ENCODE peak calls at places on chromosome X, in nine cellular contexts. L, B, P, J, D, R, M, O and I are unnamed samples.

GRCh38 chrX:27391601-27392000 is 71.5 kb downstream of the PPP4R3C start:
- DNase-seq in J (no peak), R (no peak), P (no peak), M (no peak), B (no peak), O (no peak), D (no peak), L (no peak), I (no peak)

GRCh38 chrX:70422886-70423336 is at the start of gene GDPD2:
- DNase-seq in P (peak; percentile 38), J (peak; percentile 53), D (no peak), R (no peak), O (no peak), B (peak; percentile 46), M (no peak), L (no peak), I (no peak)

GRCh38 chrX:96405842-96406241 is 278.8 kb upstream of the DIAPH2 start:
- DNase-seq in B (no peak), L (no peak), P (no peak), O (no peak), D (no peak), R (no peak), M (no peak), J (no peak), I (no peak)

GRCh38 chrX:45401923-45402322 is 201.2 kb upstream of the DIPK2B start:
- DNase-seq in O (no peak), R (no peak), D (no peak), B (no peak), M (no peak), L (no peak), P (no peak), J (no peak), I (no peak)

GRCh38 chrX:63506320-63506719 is 155.2 kb upstream of the SPIN4 start:
- DNase-seq in B (peak; percentile 7), O (no peak), L (no peak), J (peak; percentile 0), M (no peak), P (no peak), R (no peak), D (no peak), I (no peak)

GRCh38 chrX:132022115-132022862 is 813 bp upstream of the STK26 start:
- DNase-seq in O (no peak), J (no peak), P (peak; percentile 6), B (peak; percentile 19), L (no peak), D (no peak), R (no peak), M (peak; percentile 16), I (no peak)

GRCh38 chrX:10233173-10233572 is 76.4 kb downstream of the CLCN4 start:
- DNase-seq in J (no peak), L (no peak), O (no peak), D (no peak), R (no peak), B (no peak), P (no peak), M (no peak), I (no peak)

GRCh38 chrX:13180807-13181206 is 136.4 kb upstream of the FAM9C start:
- DNase-seq in R (no peak), O (no peak), P (no peak), B (no peak), J (peak; percentile 26), L (no peak), D (no peak), M (no peak), I (no peak)

GRCh38 chrX:34778961-34779360 is 121.9 kb upstream of the TMEM47 start:
- DNase-seq in R (no peak), O (no peak), M (no peak), P (no peak), B (no peak), J (peak; percentile 3), L (no peak), D (no peak), I (no peak)

GRCh38 chrX:110536788-110537187 is 178.1 kb downstream of the RTL9 start:
- DNase-seq in B (no peak), L (no peak), M (no peak), P (no peak), D (no peak), O (no peak), J (no peak), R (no peak), I (no peak)

GRCh38 chrX:23103546-23103945 is 103.8 kb downstream of the DDX53 start:
- DNase-seq in O (no peak), D (no peak), P (no peak), R (no peak), L (no peak), B (no peak), J (no peak), M (no peak), I (no peak)

GRCh38 chrX:145405012-145405411 is 157.7 kb downstream of the SPANXN1 start:
- DNase-seq in B (peak; percentile 29), O (peak; percentile 1), R (no peak), L (no peak), M (peak; percentile 1), J (peak; percentile 0), P (no peak), D (no peak), I (no peak)

GRCh38 chrX:68440940-68441339 is 7.6 kb upstream of the OPHN1 start:
- DNase-seq in R (no peak), O (no peak), B (peak; percentile 42), D (peak; percentile 75), M (no peak), L (no peak), P (peak; percentile 72), J (no peak), I (peak; percentile 35)

GRCh38 chrX:8346060-8346459 is 118.6 kb upstream of the VCX3B start:
- DNase-seq in M (no peak), O (no peak), B (no peak), R (no peak), L (no peak), P (no peak), J (no peak), D (no peak), I (no peak)